ENCODE peak calls at places on chromosomes 16 and 17, in six cellular contexts. W is tibial nerve, X is breast epithelium, U is HCT116, H is adrenal gland, D is gastrocnemius medialis. Z is an unnamed sample.

GRCh38 chr16:87316450-87316922 is 706 bp downstream of the C16orf95 start:
- DNase-seq in W (no peak), X (no peak), U (no peak), H (no peak), D (no peak), Z (no peak)

GRCh38 chr16:68715471-68715870 is 21.6 kb upstream of the CDH1 start:
- DNase-seq in W (no peak), X (no peak), U (no peak), H (no peak), D (no peak), Z (no peak)

GRCh38 chr16:85824161-85825135 is 25.0 kb downstream of the COX4I1 start:
- DNase-seq in W (no peak), X (no peak), U (no peak), H (no peak), D (no peak), Z (no peak)

GRCh38 chr16:81599034-81599744 is 154.6 kb downstream of the CMIP start:
- DNase-seq in W (no peak), X (no peak), U (no peak), H (no peak), D (no peak), Z (peak)

GRCh38 chr16:24728891-24729242 is 584 bp upstream of the TNRC6A start:
- DNase-seq in W (no peak), X (no peak), U (no peak), H (no peak), D (no peak), Z (no peak)

GRCh38 chr17:40322417-40323315 is 13.7 kb downstream of the RARA start:
- DNase-seq in W (no peak), X (peak), U (peak), H (peak), D (peak), Z (no peak)

GRCh38 chr16:17364319-17365210 is 106.2 kb downstream of the XYLT1 start:
- DNase-seq in W (no peak), X (no peak), U (no peak), H (no peak), D (no peak), Z (peak)

GRCh38 chr16:19431636-19432340 is 14.1 kb downstream of the TMC5 start:
- DNase-seq in W (no peak), X (no peak), U (no peak), H (no peak), D (no peak), Z (no peak)

GRCh38 chr16:62068747-62069146 is 32.5 kb upstream of the CDH8 start:
- DNase-seq in W (no peak), X (no peak), U (no peak), H (no peak), D (no peak), Z (no peak)
- TF ChIP-seq CTCF in W (no peak), X (no peak), U (peak), H (no peak), D (no peak), Z (no peak)

DNA sequence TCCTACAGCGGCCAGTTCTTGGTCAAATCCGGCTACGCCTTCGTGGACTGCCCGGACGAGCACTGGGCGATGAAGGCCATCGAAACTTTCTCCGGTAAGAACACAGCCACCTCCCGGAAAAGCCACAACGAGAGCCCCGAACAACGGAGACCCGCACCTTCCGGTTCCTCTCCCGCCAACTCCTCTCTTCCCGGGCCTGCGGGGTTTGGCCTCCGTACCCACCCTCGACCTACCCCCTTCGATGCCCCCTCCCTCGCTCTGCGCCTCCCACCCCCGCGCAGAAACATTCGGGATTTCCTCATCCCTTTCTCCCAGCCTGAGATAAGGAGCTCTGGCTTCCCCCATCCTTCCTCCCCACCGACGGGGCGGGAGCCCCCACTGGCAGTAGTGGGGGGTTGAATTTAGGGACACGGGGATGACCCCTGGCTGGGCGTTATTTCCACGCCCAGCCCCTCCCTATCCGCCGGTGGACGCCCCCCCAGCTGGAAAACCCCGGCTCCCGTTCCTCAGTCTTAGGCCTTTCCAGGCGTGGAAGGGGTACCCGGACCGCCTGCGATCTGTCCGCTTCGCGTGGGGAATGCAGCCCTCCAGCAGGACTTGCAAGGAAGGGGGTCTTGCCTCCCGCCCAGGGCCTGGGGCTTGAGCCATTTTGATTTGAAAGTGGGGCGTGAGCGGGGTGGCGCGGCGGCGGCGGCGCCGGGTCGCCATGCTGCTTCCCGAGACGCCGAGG is 807 bp downstream of the IGF2BP1 start:
- DNase-seq in W (no peak), X (no peak), U (no peak), H (no peak), D (no peak), Z (no peak)
- TF ChIP-seq POLR2A in W (no peak), X (no peak), U (no peak), H (no peak), D (no peak), Z (no peak)

GRCh38 chr16:15493416-15494181 is 59.2 kb downstream of the BMERB1 start:
- DNase-seq in W (no peak), X (no peak), U (no peak), H (no peak), D (no peak), Z (no peak)

GRCh38 chr16:15495898-15496297 is 61.5 kb downstream of the BMERB1 start:
- DNase-seq in W (no peak), X (no peak), U (no peak), H (no peak), D (no peak), Z (no peak)

GRCh38 chr16:15494231-15494630 is 59.8 kb downstream of the BMERB1 start:
- DNase-seq in W (no peak), X (no peak), U (peak), H (no peak), D (no peak), Z (no peak)

GRCh38 chr16:15502041-15502725 is 67.8 kb downstream of the BMERB1 start:
- DNase-seq in W (no peak), X (no peak), U (peak), H (no peak), D (no peak), Z (no peak)

DNA sequence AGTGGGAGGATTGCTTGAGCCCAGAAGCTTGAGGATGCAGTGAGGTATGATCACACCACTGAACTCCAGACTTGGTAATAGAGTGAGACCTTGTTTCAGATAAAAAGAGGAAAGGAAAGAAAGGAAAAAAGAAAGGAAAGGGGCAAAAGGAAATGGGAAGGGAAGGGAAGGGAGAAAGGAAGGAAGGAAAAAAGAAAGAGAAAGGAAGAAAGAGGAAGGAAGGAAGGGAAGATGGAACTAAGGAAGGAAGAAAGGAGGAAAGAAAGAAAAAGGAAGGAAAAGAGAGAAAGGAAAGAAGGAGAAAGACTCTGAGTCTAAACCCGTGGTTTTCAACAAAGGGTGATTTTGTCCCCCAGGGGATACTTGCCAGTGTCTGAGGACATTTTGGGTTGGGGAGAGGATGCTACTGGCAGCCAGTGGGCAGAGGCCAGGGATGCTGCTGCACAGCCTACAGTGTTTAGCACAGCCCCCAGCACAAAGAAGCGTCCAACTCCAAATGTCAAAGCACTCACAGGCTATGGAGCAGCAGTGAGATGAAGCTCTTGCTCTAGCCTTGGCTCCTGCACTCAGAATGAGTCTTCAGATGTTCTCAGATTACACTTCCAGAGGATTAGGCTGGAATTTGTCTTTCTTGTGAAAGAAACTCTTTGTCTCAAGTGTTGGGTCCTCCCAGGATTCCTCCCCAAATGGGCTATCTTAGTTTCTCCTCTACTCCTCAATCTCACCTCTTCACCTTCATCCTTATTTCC is 64.2 kb downstream of the BMERB1 start:
- DNase-seq in W (no peak), X (no peak), U (no peak), H (no peak), D (no peak), Z (no peak)
- H3K27ac ChIP-seq in W (no peak), X (no peak), U (peak), H (no peak), D (no peak), Z (no peak)

GRCh38 chr17:67686246-67686645 is 31.5 kb upstream of the NOL11 start:
- DNase-seq in W (no peak), X (no peak), U (no peak), H (no peak), D (no peak), Z (no peak)

GRCh38 chr17:67693811-67694210 is 23.9 kb upstream of the NOL11 start:
- DNase-seq in W (no peak), X (no peak), U (no peak), H (no peak), D (no peak), Z (no peak)

GRCh38 chr17:67687541-67687940 is 30.2 kb upstream of the NOL11 start:
- DNase-seq in W (no peak), X (no peak), U (no peak), H (no peak), D (no peak), Z (no peak)

GRCh38 chr17:67685351-67685750 is 32.4 kb upstream of the NOL11 start:
- DNase-seq in W (no peak), X (no peak), U (no peak), H (no peak), D (no peak), Z (no peak)

DNA sequence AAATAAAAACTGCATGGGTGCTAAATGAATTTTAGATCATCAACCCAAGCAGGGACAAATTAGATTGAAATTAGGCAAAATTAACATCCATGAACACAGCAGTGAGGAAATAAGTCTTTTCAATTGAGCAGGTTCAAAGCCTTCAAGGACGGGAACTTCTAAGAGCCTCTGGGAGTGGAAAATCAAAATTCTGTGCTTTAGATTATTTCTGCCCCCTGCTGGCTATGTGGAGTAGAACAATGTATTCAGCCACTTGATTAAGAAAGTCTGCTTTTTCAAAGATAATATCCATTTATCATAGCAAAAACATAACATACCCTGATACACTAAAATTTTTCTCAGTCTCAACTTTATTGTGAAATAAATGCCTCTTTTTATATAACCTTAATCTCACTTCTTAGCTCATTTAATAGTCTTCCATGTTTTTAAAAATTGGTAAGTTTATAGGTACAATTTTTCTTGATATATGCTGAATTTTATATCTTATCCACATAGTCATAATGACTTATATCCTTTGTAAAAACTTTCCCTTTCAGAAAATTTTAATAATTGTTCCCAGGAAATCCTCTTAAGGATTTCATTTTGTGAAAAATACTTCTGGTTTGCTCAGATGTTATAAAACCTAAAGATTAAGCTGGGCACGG is 28.1 kb upstream of the NOL11 start:
- DNase-seq in W (peak), X (no peak), U (peak), H (peak), D (no peak), Z (peak)
- TF ChIP-seq CTCF in W (peak), X (peak), U (peak), H (peak), D (peak), Z (peak)

DNA sequence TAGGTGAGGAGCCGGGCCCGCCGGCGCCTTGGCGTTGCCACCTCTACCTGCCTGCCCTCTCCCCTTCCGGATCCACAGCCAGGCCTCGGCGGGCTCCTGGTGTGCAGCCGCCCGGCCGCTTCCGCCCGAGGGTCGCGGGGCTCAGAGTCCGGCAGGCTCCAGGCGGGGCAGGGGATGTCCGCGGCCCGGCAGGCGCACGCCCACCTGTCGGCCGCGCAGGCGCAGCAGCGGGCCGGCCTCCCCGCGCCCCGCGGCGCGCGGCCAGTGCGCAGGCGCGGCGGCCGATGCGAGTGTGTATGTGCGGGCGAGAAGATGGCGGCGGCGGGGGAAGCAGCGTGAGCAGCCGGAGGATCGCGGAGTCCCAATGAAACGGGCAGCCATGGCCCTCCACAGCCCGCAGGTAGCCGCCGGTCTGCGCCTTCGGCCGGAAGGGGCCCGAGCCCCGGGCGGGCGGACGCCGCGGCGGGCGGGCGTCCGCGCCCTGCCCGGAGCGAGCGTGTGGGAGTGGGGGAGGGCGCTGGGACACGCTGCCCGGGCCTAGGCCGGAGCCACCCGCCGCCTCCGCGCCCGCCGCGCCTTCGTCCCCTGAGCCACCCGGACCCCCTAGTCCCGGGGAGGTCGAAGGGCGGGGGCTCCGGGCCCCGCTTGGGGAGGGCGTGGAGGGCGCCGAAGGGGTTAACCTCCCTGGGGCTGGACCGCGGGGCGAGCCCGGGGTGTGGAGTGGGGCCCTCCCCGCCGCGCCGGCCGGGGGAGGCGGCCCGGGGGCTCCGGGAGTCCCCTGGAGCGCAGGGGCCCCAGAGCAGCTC is at the start of gene USP10:
- DNase-seq in W (peak), X (peak), U (peak), H (peak), D (peak), Z (peak)
- TF ChIP-seq POLR2A in W (peak), X (no peak), U (peak), H (no peak), D (peak), Z (peak)

GRCh38 chr17:72445055-72445991 is 324.5 kb downstream of the SOX9 start:
- DNase-seq in W (no peak), X (no peak), U (no peak), H (no peak), D (no peak), Z (no peak)
- H3K27ac ChIP-seq in W (no peak), X (no peak), U (no peak), H (no peak), D (no peak), Z (no peak)

DNA sequence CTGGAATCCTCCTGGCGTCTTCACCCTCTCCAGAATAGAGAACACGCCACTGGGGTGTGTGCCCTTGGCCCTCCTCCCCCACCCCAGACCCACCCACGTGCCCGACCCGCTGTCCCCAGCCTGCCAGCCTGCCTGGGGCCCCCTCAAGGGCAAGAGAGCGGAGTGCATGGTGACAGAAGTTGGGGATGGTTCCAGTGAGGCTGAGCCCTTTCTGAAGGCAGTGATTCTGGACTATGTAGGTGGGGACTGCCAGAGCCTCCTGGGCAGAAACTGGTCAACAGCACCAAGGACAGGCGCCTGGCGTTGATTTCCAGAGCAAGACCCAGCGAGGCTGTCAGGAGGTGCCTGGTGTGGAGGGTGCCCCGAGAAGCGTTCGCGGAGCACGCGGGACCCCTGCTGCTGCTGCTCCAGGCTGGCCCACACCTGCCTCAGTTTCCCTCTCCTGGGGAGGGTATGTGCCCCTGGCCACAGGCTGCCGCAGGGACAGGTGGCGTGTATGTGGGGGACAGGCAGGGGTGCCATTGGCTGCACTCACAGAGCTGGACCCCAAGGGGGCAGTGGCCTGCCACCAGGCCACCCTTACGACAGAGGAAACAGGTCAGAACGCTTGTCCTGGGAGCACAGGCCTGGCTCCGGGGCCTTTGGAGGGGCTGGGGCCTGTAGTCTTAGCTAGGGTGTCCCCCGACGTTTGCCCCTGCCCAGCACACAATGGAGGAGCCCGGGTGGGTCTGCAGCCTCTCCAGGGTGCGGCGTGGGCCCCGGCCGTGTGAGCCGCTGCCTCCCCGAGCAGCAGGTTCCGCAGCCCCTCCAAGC is 1.2 kb downstream of the SSTR5 start:
- DNase-seq in W (no peak), X (no peak), U (no peak), H (no peak), D (no peak), Z (no peak)
- TF ChIP-seq CTCF in W (no peak), X (no peak), U (peak), H (peak), D (peak), Z (no peak)

DNA sequence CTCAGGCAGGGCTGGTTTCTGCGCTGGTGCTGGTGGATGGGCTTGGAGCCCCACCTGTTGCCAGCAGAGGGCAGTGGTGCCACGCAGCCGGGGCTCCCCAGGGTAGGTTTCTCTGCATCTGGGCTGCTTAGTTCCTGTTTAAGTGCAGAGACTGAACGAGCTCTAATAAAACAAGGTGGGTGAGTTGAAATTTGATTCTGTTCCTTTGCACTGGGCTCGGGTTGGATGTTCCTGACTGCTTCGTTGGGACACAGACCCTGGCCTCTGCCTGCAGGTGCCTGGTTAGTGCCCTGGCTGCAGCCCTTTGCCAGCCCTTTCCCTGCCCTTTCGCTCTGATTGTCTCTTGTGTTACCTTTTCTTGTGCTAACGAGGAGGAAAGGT is 30.0 kb downstream of the TBCD start:
- DNase-seq in W (peak), X (peak), U (peak), H (peak), D (peak), Z (peak)
- TF ChIP-seq POLR2A in W (no peak), X (no peak), U (no peak), H (no peak), D (peak), Z (peak)

DNA sequence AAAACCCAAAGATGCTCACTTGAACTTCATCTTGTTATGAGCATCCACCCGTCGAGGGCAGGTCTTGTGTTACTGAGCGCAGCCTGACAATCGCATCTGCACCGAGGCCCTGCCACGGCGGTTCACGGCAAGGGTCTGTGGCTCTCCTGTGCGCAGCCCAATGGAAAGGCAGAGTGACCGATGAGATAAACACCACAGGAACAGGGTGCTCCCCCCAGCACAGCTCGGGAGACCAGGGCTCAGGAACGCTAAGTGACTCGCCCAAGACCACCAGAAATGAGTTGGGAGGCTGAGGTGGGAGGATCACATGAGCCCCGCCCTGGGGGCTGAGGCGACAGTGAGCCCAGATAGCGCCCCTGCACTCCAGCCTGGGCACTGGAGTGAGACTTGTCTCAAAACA is 134.7 kb downstream of the ANKRD11 start:
- DNase-seq in W (no peak), X (no peak), U (no peak), H (no peak), D (no peak), Z (no peak)
- H3K27ac ChIP-seq in W (no peak), X (no peak), U (no peak), H (no peak), D (peak), Z (no peak)

GRCh38 chr17:18191967-18192366 is 8.3 kb downstream of the ALKBH5 start:
- DNase-seq in W (no peak), X (no peak), U (no peak), H (no peak), D (no peak), Z (no peak)
- TF ChIP-seq CTCF in W (peak), X (no peak), U (peak), H (peak), D (no peak), Z (no peak)